ENCODE peak calls at places on chromosomes 6 and 20, in four cellular contexts. J, R, N and I are unnamed samples.
A peak's percentile ranks its signal among the peaks of the same experiment; 100 is the strongest.

GRCh38 chr6:1787109-1787466 is 177.4 kb downstream of the FOXC1 start:
- DNase-seq in J (no peak), R (no peak), N (no peak), I (no peak)

GRCh38 chr20:22373164-22373895 is 211.0 kb downstream of the FOXA2 start:
- DNase-seq in J (no peak), R (no peak), N (no peak), I (no peak)

GRCh38 chr20:21577551-21577950 is 63.7 kb upstream of the NKX2-2 start:
- DNase-seq in J (no peak), R (no peak), N (no peak), I (no peak)

GRCh38 chr20:1307171-1307570 is 21.8 kb downstream of the SDCBP2 start:
- DNase-seq in J (no peak), R (no peak), N (no peak), I (no peak)

GRCh38 chr6:144320746-144321145 is 35.6 kb downstream of the UTRN start:
- DNase-seq in J (no peak), R (no peak), N (no peak), I (no peak)

GRCh38 chr6:33856655-33857054 is 52.9 kb upstream of the MLN start:
- DNase-seq in J (no peak), R (no peak), N (peak; percentile 58), I (no peak)

GRCh38 chr20:58598271-58599015 is 52.6 kb upstream of the STX16 start:
- DNase-seq in J (no peak), R (no peak), N (no peak), I (no peak)

GRCh38 chr6:169780571-169781091 is 29.2 kb downstream of the ERMARD start:
- DNase-seq in J (peak; percentile 52), R (no peak), N (no peak), I (no peak)

GRCh38 chr6:137698636-137699035 is 168.4 kb upstream of the TNFAIP3 start:
- DNase-seq in J (no peak), R (no peak), N (no peak), I (no peak)

GRCh38 chr6:166678426-166678825 is 51.4 kb upstream of the RPS6KA2 start:
- DNase-seq in J (peak; percentile 68), R (no peak), N (no peak), I (no peak)

GRCh38 chr6:2959909-2960719 is 11.3 kb downstream of the SERPINB6 start:
- DNase-seq in J (no peak), R (peak; percentile 42), N (no peak), I (no peak)

GRCh38 chr6:2688416-2689064 is 62.2 kb downstream of the MYLK4 start:
- DNase-seq in J (peak; percentile 23), R (no peak), N (no peak), I (no peak)

GRCh38 chr20:49448917-49449316 is 33.6 kb downstream of the KCNB1 start:
- DNase-seq in J (no peak), R (no peak), N (no peak), I (no peak)

GRCh38 chr6:69090132-69090531 is 455.1 kb downstream of the ADGRB3 start:
- DNase-seq in J (no peak), R (no peak), N (no peak), I (no peak)

GRCh38 chr6:83252717-83253116 is 59.6 kb downstream of the RWDD2A start:
- DNase-seq in J (no peak), R (no peak), N (no peak), I (no peak)

GRCh38 chr6:1965596-1966224 is 279.7 kb downstream of the GMDS start:
- DNase-seq in J (no peak), R (no peak), N (no peak), I (no peak)

GRCh38 chr6:33454009-33454946 is at the start of gene ZBTB9:
- DNase-seq in J (peak; percentile 96), R (peak; percentile 87), N (peak; percentile 89), I (peak; percentile 86)

GRCh38 chr20:15674253-15675145 is 898.7 kb downstream of the KIF16B start:
- DNase-seq in J (no peak), R (no peak), N (no peak), I (no peak)

GRCh38 chr6:34585512-34586045 is 29.4 kb upstream of the SPDEF start:
- DNase-seq in J (no peak), R (no peak), N (no peak), I (no peak)

GRCh38 chr20:45358282-45359068 is 4.5 kb upstream of the SYS1 start:
- DNase-seq in J (peak; percentile 64), R (no peak), N (no peak), I (no peak)

GRCh38 chr6:77181749-77182148 is 281.5 kb downstream of the HTR1B start:
- DNase-seq in J (no peak), R (no peak), N (no peak), I (no peak)

GRCh38 chr6:97123112-97123511 is 159.9 kb downstream of the MMS22L start:
- DNase-seq in J (no peak), R (no peak), N (no peak), I (no peak)

GRCh38 chr6:16758163-16758975 is 2.9 kb downstream of the ATXN1 start:
- DNase-seq in J (peak; percentile 66), R (no peak), N (no peak), I (no peak)

GRCh38 chr6:90435207-90435899 is 138.7 kb upstream of the BACH2 start:
- DNase-seq in J (no peak), R (no peak), N (no peak), I (no peak)

GRCh38 chr20:56636701-56637100 is 7.6 kb downstream of the TFAP2C start:
- DNase-seq in J (no peak), R (no peak), N (no peak), I (no peak)

GRCh38 chr6:43509984-43510826 is at the start of gene LRRC73:
- DNase-seq in J (peak; percentile 64), R (no peak), N (no peak), I (peak; percentile 92)

GRCh38 chr6:166624275-166624674 is 2.8 kb downstream of the RPS6KA2 start:
- DNase-seq in J (no peak), R (no peak), N (no peak), I (no peak)

GRCh38 chr6:170456334-170456733 is 96.8 kb downstream of the PSMB1 start:
- DNase-seq in J (no peak), R (no peak), N (no peak), I (no peak)

GRCh38 chr6:159107451-159108260 is 61.5 kb upstream of the FNDC1 start:
- DNase-seq in J (no peak), R (no peak), N (no peak), I (no peak)

GRCh38 chr6:54519161-54519560 is 210.9 kb downstream of the TINAG start:
- DNase-seq in J (no peak), R (no peak), N (no peak), I (no peak)

GRCh38 chr20:40592891-40593290 is 96.1 kb downstream of the MAFB start:
- DNase-seq in J (no peak), R (no peak), N (no peak), I (no peak)

GRCh38 chr6:43059168-43060033 is at the start of the genes KLC4 and MRPL2:
- DNase-seq in J (peak; percentile 99), R (peak; percentile 95), N (peak; percentile 97), I (peak; percentile 99)

GRCh38 chr20:33680681-33681080 is 5.5 kb downstream of the E2F1 start:
- DNase-seq in J (no peak), R (no peak), N (no peak), I (no peak)

GRCh38 chr6:43735642-43736199 is 34.3 kb upstream of the VEGFA start:
- DNase-seq in J (no peak), R (no peak), N (no peak), I (no peak)

DNA sequence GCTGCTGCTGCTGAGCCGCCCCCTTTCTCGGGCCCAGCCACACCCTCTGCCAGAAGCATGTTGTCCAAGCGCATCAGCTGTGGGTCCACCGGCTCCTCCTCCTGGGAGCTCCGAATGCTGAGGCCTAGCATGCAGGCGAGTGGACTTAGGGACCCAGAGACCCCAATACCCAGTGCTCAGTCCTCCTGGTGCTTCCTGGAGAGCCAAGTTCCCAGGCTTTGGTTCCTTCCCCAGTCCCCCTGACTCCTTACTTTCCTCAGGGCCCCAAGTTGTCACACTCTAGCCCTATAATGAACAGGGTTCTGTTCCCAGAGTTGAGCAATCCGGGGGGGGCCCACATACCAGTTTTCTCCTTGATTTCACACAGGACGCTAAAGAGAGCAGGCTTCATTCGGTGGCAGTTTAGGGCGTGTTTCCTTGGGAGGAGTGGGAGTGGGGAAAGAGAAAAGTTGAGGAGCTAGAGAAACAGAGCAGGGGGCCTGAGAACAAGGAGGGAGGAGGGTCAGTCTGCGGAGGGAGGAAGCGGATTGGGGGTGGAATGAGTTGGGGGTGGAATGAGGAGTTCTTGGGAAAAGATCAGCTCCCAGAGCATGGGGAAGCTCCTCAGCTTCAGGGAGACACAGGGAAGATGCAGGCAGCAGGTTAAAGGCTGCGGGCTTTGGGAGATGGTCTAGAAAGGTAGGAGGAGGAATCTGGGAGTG is 1.5 kb downstream of the PBX2 start:
- DNase-seq in J (no peak), R (no peak), N (no peak), I (no peak)
- TF ChIP-seq SUZ12 in J (no peak), R (no peak), N (no peak), I (no peak)

GRCh38 chr6:111602481-111603404 is 2.9 kb downstream of the TRAF3IP2 start:
- DNase-seq in J (no peak), R (no peak), N (no peak), I (no peak)
- H3K4me3 ChIP-seq in J (no peak overlapping the region), R (no peak overlapping the region), N (peak overlapping the region; percentile 9), I (no peak overlapping the region)

GRCh38 chr6:25665455-25665854 is 13.4 kb downstream of the SCGN start:
- DNase-seq in J (no peak), R (no peak), N (no peak), I (no peak)

GRCh38 chr6:25671652-25672051 is 19.6 kb downstream of the SCGN start:
- DNase-seq in J (no peak), R (no peak), N (no peak), I (no peak)

GRCh38 chr6:25670208-25670607 is 18.2 kb downstream of the SCGN start:
- DNase-seq in J (peak; percentile 31), R (no peak), N (no peak), I (no peak)

GRCh38 chr6:25675172-25675571 is 23.2 kb downstream of the SCGN start:
- DNase-seq in J (no peak), R (no peak), N (no peak), I (no peak)

DNA sequence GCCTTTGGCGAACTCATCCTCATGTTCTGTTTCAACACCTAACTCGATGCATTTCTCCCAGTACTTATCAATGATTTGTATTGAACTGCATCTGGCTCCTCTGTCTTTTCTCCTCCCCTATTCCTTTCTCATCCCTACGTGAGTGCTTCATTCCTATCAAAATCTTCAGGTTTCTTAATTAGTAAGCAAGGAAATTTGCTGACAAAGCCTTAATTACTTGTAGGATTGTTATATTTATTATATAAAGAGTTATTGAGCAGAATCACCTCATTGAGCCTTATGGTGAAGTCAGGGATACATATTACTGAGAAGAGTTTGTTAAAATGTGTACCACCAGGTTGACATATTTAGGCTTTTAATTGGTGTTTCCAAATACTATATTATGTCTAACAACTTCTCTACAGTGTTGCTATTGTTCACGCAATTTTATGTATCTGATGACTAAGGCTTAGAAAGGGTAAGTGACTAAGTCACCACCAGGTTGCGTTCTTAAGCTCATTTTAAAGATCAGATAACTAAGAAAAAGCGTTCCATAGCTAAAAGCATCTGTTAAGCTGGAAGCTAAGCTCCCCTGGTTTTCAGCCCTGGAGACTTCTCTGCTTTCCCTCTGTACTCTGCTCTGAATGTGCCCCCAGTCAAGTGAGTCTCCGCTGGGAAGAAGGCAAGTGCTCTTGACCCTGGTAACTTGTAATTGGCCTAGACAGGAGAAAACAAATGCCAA is 18.9 kb downstream of the SCGN start:
- DNase-seq in J (no peak), R (no peak), N (no peak), I (no peak)
- TF ChIP-seq SUZ12 in J (no peak), R (no peak), N (no peak), I (no peak)

DNA sequence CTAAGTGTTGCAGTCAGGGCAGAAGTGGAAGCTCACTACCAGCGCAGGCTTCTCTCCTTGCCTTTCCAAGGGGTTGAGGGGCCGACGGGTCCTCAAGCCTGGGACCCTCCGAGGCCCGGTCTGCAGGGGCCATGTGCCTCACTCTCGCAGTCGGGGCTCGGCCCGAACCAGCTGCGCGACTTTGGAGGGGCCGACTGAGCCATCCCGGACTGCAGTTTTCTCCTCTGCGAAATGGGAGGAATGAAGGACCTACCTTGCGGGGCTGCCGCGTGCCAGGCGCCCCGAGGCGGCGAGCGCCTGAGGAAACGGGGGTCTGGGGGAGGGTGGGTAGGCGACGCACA is 5.6 kb downstream of the LZTS3 start:
- DNase-seq in J (no peak), R (no peak), N (no peak), I (no peak)
- H3K4me3 ChIP-seq in J (peak overlapping the region; percentile 50), R (no peak overlapping the region), N (no peak overlapping the region), I (peak overlapping the region; percentile 37)